ENCODE peak calls at places on chromosomes 13 and 19, in four cellular contexts. H, S, Z and F are unnamed samples.

GRCh38 chr13:43003010-43003409 is 11.0 kb upstream of the EPSTI1 start:
- DNase-seq in Z (no peak), S (no peak), H (no peak), F (no peak)

GRCh38 chr13:76917096-76917495 is 30.9 kb upstream of the KCTD12 start:
- DNase-seq in S (peak; percentile 2), Z (no peak), H (no peak), F (no peak)

GRCh38 chr19:1767464-1767933 is 14.2 kb downstream of the ONECUT3 start:
- DNase-seq in H (peak; percentile 40), Z (peak; percentile 65), S (peak; percentile 37), F (no peak)

GRCh38 chr13:90197722-90198121 is 1149.8 kb upstream of the MIR17HG start:
- DNase-seq in S (no peak), H (no peak), Z (no peak), F (no peak)

GRCh38 chr19:34041922-34042521 is 130.3 kb upstream of the LSM14A start:
- DNase-seq in Z (peak; percentile 60), H (peak; percentile 49), S (peak; percentile 60), F (no peak)

GRCh38 chr13:111361046-111361872 is 40.8 kb downstream of the TEX29 start:
- DNase-seq in S (no peak), H (no peak), Z (peak; percentile 40), F (no peak)

GRCh38 chr19:45244133-45244532 is 1.1 kb downstream of the EXOC3L2 start:
- DNase-seq in Z (no peak), H (no peak), S (no peak), F (no peak)

GRCh38 chr13:113098163-113098732 is 7.3 kb upstream of the F7 start:
- DNase-seq in H (no peak), S (no peak), Z (no peak), F (no peak)

GRCh38 chr13:29081036-29081435 is 260.9 kb downstream of the MTUS2 start:
- DNase-seq in Z (no peak), H (no peak), S (no peak), F (no peak)

GRCh38 chr19:2358548-2359173 is 1.4 kb upstream of the TMPRSS9 start:
- DNase-seq in H (no peak), S (no peak), Z (no peak), F (no peak)

GRCh38 chr19:39128511-39129079 is 3.0 kb downstream of the PAK4 start:
- DNase-seq in S (peak; percentile 6), Z (no peak), H (no peak), F (no peak)

GRCh38 chr19:42324655-42325307 is 654 bp upstream of the MEGF8 start:
- DNase-seq in H (no peak), Z (no peak), S (no peak), F (no peak)

GRCh38 chr19:13983213-13983889 is 22.8 kb downstream of the RFX1 start:
- DNase-seq in S (no peak), H (no peak), Z (peak; percentile 66), F (no peak)

GRCh38 chr13:57630661-57631606 is 610 bp upstream of the PCDH17 start:
- DNase-seq in H (no peak), S (no peak), Z (peak; percentile 58), F (no peak)

GRCh38 chr13:46170687-46171086 is 11.3 kb downstream of the LCP1 start:
- DNase-seq in S (no peak), Z (no peak), H (no peak), F (no peak)

GRCh38 chr13:46332772-46333171 is 54.3 kb downstream of the RUBCNL start:
- DNase-seq in H (no peak), Z (no peak), S (no peak), F (no peak)

GRCh38 chr13:61414686-61415664 is 674 bp downstream of the PCDH20 start:
- DNase-seq in Z (peak; percentile 93), H (no peak), S (peak; percentile 65), F (peak; percentile 60)

GRCh38 chr13:109275848-109276247 is 510.5 kb downstream of the IRS2 start:
- DNase-seq in S (no peak), Z (peak; percentile 38), H (no peak), F (no peak)

GRCh38 chr19:44756089-44756562 is 7.6 kb downstream of the BCL3 start:
- DNase-seq in S (no peak), H (no peak), Z (no peak), F (no peak)

GRCh38 chr13:40992678-40993077 is 26.4 kb downstream of the ELF1 start:
- DNase-seq in S (peak; percentile 31), H (no peak), Z (no peak), F (no peak)

GRCh38 chr19:31160346-31160926 is 188.8 kb downstream of the TSHZ3 start:
- DNase-seq in Z (no peak), H (no peak), S (no peak), F (no peak)

GRCh38 chr19:21947775-21948174 is 63.0 kb downstream of the ZNF208 start:
- DNase-seq in Z (no peak), H (no peak), S (no peak), F (no peak)

GRCh38 chr13:45737571-45738002 is 35.5 kb downstream of the CBY2 start:
- DNase-seq in S (no peak), Z (peak; percentile 57), H (no peak), F (no peak)

GRCh38 chr19:55641376-55642152 is 762 bp downstream of the ZNF580 start:
- DNase-seq in S (no peak), H (no peak), Z (peak; percentile 64), F (no peak)

GRCh38 chr19:10907925-10908324 is 20.5 kb downstream of the YIPF2 start:
- DNase-seq in S (no peak), Z (no peak), H (no peak), F (no peak)